ENCODE peak calls at places on chromosome X, in six cellular contexts. P, M, F, U, B and K are unnamed samples.

GRCh38 chrX:87580862-87581261 is 63.3 kb downstream of the KLHL4 start:
- DNase-seq in P (no peak), M (no peak), F (no peak), U (no peak), B (no peak), K (no peak)

GRCh38 chrX:136203438-136203837 is 47.8 kb downstream of the MAP7D3 start:
- DNase-seq in P (no peak), M (no peak), F (no peak), U (no peak), B (no peak), K (no peak)

GRCh38 chrX:15619053-15619772 is 18.5 kb upstream of the ACE2 start:
- DNase-seq in P (peak), M (peak), F (no peak), U (no peak), B (no peak), K (no peak)

GRCh38 chrX:2705036-2705435 is 13.9 kb downstream of the CD99 start:
- DNase-seq in P (no peak), M (no peak), F (no peak), U (no peak), B (no peak), K (no peak)

GRCh38 chrX:136822337-136823095 is 41.8 kb upstream of the ARHGEF6 start:
- DNase-seq in P (no peak), M (no peak), F (no peak), U (no peak), B (no peak), K (no peak)

GRCh38 chrX:116667346-116667745 is 204.6 kb upstream of the CT83 start:
- DNase-seq in P (no peak), M (no peak), F (no peak), U (no peak), B (no peak), K (no peak)

GRCh38 chrX:111382277-111382676 is 29.7 kb downstream of the DCX start:
- DNase-seq in P (no peak), M (no peak), F (no peak), U (no peak), B (no peak), K (no peak)

GRCh38 chrX:27435031-27435430 is 28.1 kb downstream of the PPP4R3C start:
- DNase-seq in P (no peak), M (no peak), F (no peak), U (no peak), B (no peak), K (no peak)

GRCh38 chrX:130770615-130771014 is 132.4 kb downstream of the ENOX2 start:
- DNase-seq in P (peak), M (peak), F (no peak), U (no peak), B (no peak), K (no peak)

GRCh38 chrX:120136128-120136527 is 20.4 kb upstream of the RHOXF1 start:
- DNase-seq in P (no peak), M (no peak), F (no peak), U (no peak), B (no peak), K (no peak)

GRCh38 chrX:2584216-2584615 is 83.4 kb upstream of the DHRSX start:
- DNase-seq in P (no peak), M (no peak), F (no peak), U (no peak), B (no peak), K (no peak)

GRCh38 chrX:122219226-122219625 is 964.9 kb upstream of the GRIA3 start:
- DNase-seq in P (no peak), M (peak), F (no peak), U (no peak), B (no peak), K (no peak)